ENCODE peak calls at places on chromosomes 13 and 19, in nine cellular contexts. S, J, X, D, W, P, N, R and Z are unnamed samples.

GRCh38 chr13:30676672-30677071 is 58.7 kb upstream of the ALOX5AP start:
- DNase-seq in S (no peak), D (no peak), P (no peak), X (no peak), W (no peak), J (no peak), N (no peak), R (no peak), Z (no peak)

GRCh38 chr19:35294859-35295258 is 2.9 kb downstream of the MAG start:
- DNase-seq in R (no peak), J (no peak), D (no peak), W (no peak), N (no peak), P (no peak), S (no peak), X (no peak), Z (no peak)

GRCh38 chr19:16325671-16326400 is 1.2 kb downstream of the KLF2 start:
- DNase-seq in S (no peak), R (no peak), X (peak), N (peak), J (no peak), P (no peak), W (no peak), D (no peak), Z (no peak)

GRCh38 chr13:26007774-26008173 is 44.0 kb downstream of the SHISA2 start:
- DNase-seq in R (no peak), X (no peak), N (no peak), W (no peak), P (no peak), J (no peak), D (no peak), S (no peak), Z (no peak)

GRCh38 chr19:35030257-35031071 is at the start of gene SCN1B:
- DNase-seq in S (no peak), X (no peak), N (peak), D (peak), J (no peak), P (peak), W (peak), R (peak), Z (peak)

GRCh38 chr13:42279080-42279479 is 7.1 kb downstream of the AKAP11 start:
- DNase-seq in S (no peak), R (no peak), W (no peak), J (no peak), D (peak), X (no peak), P (no peak), N (no peak), Z (no peak)

GRCh38 chr19:40806385-40807146 is 7.6 kb downstream of the EGLN2 start:
- DNase-seq in S (peak), P (peak), R (peak), W (peak), J (peak), X (peak), N (peak), D (peak), Z (peak)

GRCh38 chr13:31032574-31033095 is 100.2 kb downstream of the TEX26 start:
- DNase-seq in S (no peak), X (no peak), N (no peak), J (no peak), W (no peak), D (peak), P (no peak), R (no peak), Z (no peak)

GRCh38 chr13:46526763-46527162 is 26.2 kb upstream of the LRCH1 start:
- DNase-seq in X (no peak), P (no peak), J (no peak), W (no peak), N (no peak), R (no peak), S (no peak), D (no peak), Z (peak)

GRCh38 chr13:112127564-112127963 is 60.6 kb downstream of the SOX1 start:
- DNase-seq in J (no peak), X (no peak), D (no peak), P (no peak), S (no peak), W (no peak), N (peak), R (no peak), Z (no peak)

GRCh38 chr13:112842343-112842856 is 126.6 kb upstream of the MCF2L start:
- DNase-seq in P (no peak), X (no peak), S (no peak), W (no peak), R (peak), D (peak), N (no peak), J (peak), Z (peak)

GRCh38 chr19:16458391-16459128 is 13.2 kb downstream of the EPS15L1 start:
- DNase-seq in D (no peak), J (no peak), N (no peak), W (no peak), R (no peak), X (no peak), S (no peak), P (no peak), Z (no peak)

GRCh38 chr19:21321134-21321533 is 8.1 kb downstream of the ZNF708 start:
- DNase-seq in X (no peak), R (no peak), N (no peak), D (peak), P (no peak), J (no peak), S (no peak), W (no peak), Z (no peak)

GRCh38 chr13:108018371-108018870 is 196.9 kb downstream of the LIG4 start:
- DNase-seq in N (no peak), X (no peak), S (no peak), P (no peak), W (no peak), R (no peak), D (no peak), J (no peak), Z (no peak)

GRCh38 chr19:12513531-12514061 is 29.0 kb upstream of the ZNF709 start:
- DNase-seq in W (no peak), S (no peak), R (no peak), P (no peak), J (no peak), N (no peak), D (no peak), X (no peak), Z (no peak)

GRCh38 chr19:12939292-12939606 is 840 bp downstream of the CALR start:
- DNase-seq in X (no peak), N (no peak), P (no peak), D (peak), S (no peak), R (no peak), W (no peak), J (no peak), Z (no peak)

GRCh38 chr19:51460164-51460992 is 2.1 kb upstream of the SIGLEC8 start:
- DNase-seq in D (no peak), W (no peak), P (no peak), N (no peak), J (no peak), X (no peak), S (no peak), R (no peak), Z (no peak)

GRCh38 chr19:16022681-16023557 is 53.4 kb upstream of the TPM4 start:
- DNase-seq in J (no peak), D (no peak), R (no peak), S (no peak), N (peak), W (no peak), X (no peak), P (no peak), Z (no peak)

GRCh38 chr13:42116225-42116624 is 67.8 kb downstream of the DGKH start:
- DNase-seq in J (no peak), R (no peak), X (no peak), W (no peak), S (no peak), P (no peak), N (no peak), D (no peak), Z (no peak)

GRCh38 chr13:101454767-101455166 is 2.3 kb downstream of the ITGBL1 start:
- DNase-seq in W (no peak), P (no peak), S (no peak), J (no peak), X (no peak), N (no peak), D (peak), R (no peak), Z (no peak)

GRCh38 chr13:101455863-101456262 is 3.4 kb downstream of the ITGBL1 start:
- DNase-seq in S (no peak), P (no peak), R (no peak), X (no peak), W (no peak), N (no peak), J (no peak), D (peak), Z (no peak)

GRCh38 chr13:101451641-101452040 is 834 bp upstream of the ITGBL1 start:
- DNase-seq in P (no peak), R (no peak), N (no peak), X (no peak), W (no peak), J (no peak), D (peak), S (no peak), Z (no peak)

GRCh38 chr13:101452519-101453485 is at the start of gene ITGBL1:
- DNase-seq in S (no peak), X (no peak), D (no peak), N (no peak), J (no peak), P (no peak), W (no peak), R (no peak), Z (peak)

GRCh38 chr13:101453784-101454201 is 1.3 kb downstream of the ITGBL1 start:
- DNase-seq in W (no peak), J (no peak), N (peak), R (peak), D (no peak), P (no peak), S (no peak), X (no peak), Z (peak)
- TF ChIP-seq CTCF in W (no peak), J (no peak), N (peak), R (no peak), D (no peak), P (no peak), S (no peak), X (no peak), Z (no peak)

DNA sequence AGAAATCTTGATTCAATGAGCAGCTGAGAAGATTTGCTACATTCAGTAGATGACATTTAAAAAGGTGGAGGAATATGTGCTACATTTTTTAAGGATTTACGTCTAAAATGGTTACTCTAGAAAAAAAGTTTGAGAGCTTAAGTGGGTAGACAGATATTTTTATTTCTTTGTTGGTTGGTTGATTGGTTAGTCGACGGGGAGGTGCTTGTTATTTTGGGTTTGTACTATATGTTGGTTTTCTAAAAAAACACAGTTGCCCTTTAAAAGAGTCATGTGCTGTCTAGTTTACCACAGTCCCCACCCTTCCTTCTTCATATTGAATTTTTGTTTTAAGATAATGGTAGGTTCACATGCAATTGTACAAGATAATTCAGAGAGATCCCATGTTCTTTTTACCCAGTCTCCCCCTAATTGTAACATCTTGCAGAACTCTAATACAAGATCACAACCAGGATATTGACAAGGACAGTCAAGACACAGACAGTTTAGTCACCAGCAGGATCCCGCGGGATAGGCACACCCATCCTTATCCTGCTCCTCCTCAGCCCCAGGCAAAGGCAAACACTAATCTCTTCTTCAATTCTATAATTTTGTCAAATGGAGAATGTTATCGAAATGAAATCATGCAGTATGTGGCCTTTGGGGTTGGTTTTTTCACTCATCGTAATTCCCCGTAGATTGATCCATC is 171.4 kb downstream of the FOXO1 start:
- DNase-seq in N (no peak), X (no peak), J (no peak), D (no peak), R (no peak), S (no peak), P (no peak), W (no peak), Z (no peak)
- TF ChIP-seq CTCF in N (no peak), X (no peak), J (no peak), D (no peak), R (no peak), S (no peak), P (no peak), W (no peak), Z (no peak)

DNA sequence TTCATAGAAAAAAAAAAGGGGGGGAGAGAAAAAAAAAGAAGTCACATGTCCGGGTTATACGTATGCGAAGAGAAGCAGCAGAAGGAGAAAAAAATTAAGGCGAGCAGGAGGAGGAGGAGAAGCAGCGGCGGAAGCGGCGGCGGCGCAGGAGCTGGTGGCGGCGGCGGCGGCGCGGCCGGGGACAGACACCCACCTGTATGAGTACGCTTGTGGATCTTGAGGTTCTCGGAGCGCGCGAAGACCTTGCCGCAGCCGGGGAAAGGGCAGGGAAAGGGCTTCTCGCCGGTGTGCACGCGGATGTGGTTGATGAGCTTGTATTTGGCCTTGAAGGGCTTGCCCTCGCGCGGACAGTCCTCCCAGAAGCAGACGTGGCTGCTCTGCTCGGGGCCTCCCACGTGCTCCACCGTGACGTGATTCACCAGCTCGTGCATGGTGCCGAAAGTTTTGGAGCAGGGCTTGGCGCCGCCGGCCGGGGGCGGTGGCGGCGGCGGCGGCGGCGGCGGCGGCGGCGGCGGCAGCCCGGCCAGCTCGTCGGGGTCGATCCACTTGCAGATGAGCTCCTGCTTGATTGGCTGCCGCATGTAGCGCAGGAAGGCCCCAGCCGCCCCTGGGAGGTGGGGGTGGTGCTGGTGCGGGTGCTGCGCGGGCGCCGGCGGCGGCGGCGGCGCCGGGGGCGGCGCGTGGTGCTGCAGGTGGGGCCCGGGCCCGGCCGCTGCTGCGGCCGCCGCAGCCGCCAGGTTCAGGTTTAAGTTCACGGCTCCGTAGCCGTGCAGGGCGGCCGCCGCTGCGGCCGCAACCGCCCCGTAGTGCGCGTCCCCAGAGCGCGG is 1.4 kb downstream of the ZIC5 start:
- DNase-seq in R (peak), J (no peak), S (no peak), P (no peak), W (no peak), N (no peak), X (peak), D (no peak), Z (no peak)
- TF ChIP-seq CTCF in R (no peak), J (no peak), S (no peak), P (no peak), W (no peak), N (no peak), X (no peak), D (no peak), Z (no peak)

GRCh38 chr13:59834801-59835200 is 328.9 kb downstream of the DIAPH3 start:
- DNase-seq in R (no peak), X (no peak), N (no peak), D (peak), S (no peak), P (no peak), W (no peak), J (no peak), Z (no peak)

GRCh38 chr13:59835569-59835968 is 328.2 kb downstream of the DIAPH3 start:
- DNase-seq in P (no peak), X (no peak), N (no peak), W (no peak), R (no peak), J (no peak), D (no peak), S (no peak), Z (no peak)

GRCh38 chr13:59829690-59830089 is 334.0 kb downstream of the DIAPH3 start:
- DNase-seq in S (no peak), N (no peak), D (no peak), R (no peak), J (no peak), P (no peak), W (no peak), X (no peak), Z (no peak)
- TF ChIP-seq CTCF in S (no peak), N (no peak), D (no peak), R (no peak), J (no peak), P (no peak), W (no peak), X (no peak), Z (no peak)